ENCODE peak calls at places on chromosomes 11 and 22, in ten cellular contexts. One of them, this sample, is unnamed.
A peak's percentile ranks its signal among the peaks of the same experiment; 100 is the strongest.

GRCh38 chr11:109695696-109696095 is 273.7 kb downstream of the C11orf87 start:
- DNase-seq in body of pancreas: no peak
- DNase-seq in stomach: no peak
- DNase-seq in right lobe of liver: no peak
- DNase-seq in heart right ventricle: no peak
- DNase-seq in endodermal cell: no peak
- DNase-seq in colonic mucosa: no peak
- DNase-seq in fibroblast of lung: peak; percentile 12
- DNase-seq in upper lobe of right lung: no peak
- DNase-seq in A549: no peak
- DNase-seq in this sample: no peak

GRCh38 chr11:117425679-117426296 is 98.1 kb downstream of the CEP164 start:
- DNase-seq in body of pancreas: no peak
- DNase-seq in stomach: no peak
- DNase-seq in right lobe of liver: no peak
- DNase-seq in heart right ventricle: no peak
- DNase-seq in endodermal cell: no peak
- DNase-seq in colonic mucosa: no peak
- DNase-seq in fibroblast of lung: no peak
- DNase-seq in upper lobe of right lung: peak; percentile 9
- DNase-seq in A549: no peak
- DNase-seq in this sample: no peak

GRCh38 chr11:33949201-33949913 is 57.5 kb upstream of the LMO2 start:
- DNase-seq in body of pancreas: no peak
- DNase-seq in stomach: no peak
- DNase-seq in right lobe of liver: no peak
- DNase-seq in heart right ventricle: no peak
- DNase-seq in endodermal cell: no peak
- DNase-seq in colonic mucosa: no peak
- DNase-seq in fibroblast of lung: no peak
- DNase-seq in upper lobe of right lung: no peak
- DNase-seq in A549: no peak
- DNase-seq in this sample: no peak

GRCh38 chr11:112165049-112165448 is 1.2 kb upstream of the IL18 start:
- DNase-seq in body of pancreas: no peak
- DNase-seq in stomach: no peak
- DNase-seq in right lobe of liver: no peak
- DNase-seq in heart right ventricle: no peak
- DNase-seq in endodermal cell: no peak
- DNase-seq in colonic mucosa: no peak
- DNase-seq in fibroblast of lung: no peak
- DNase-seq in upper lobe of right lung: no peak
- DNase-seq in A549: no peak
- DNase-seq in this sample: no peak

GRCh38 chr11:93614111-93614784 is 47.2 kb upstream of the CEP295 start:
- DNase-seq in body of pancreas: no peak
- DNase-seq in stomach: no peak
- DNase-seq in right lobe of liver: no peak
- DNase-seq in heart right ventricle: no peak
- DNase-seq in endodermal cell: peak; percentile 59
- DNase-seq in colonic mucosa: no peak
- DNase-seq in fibroblast of lung: no peak
- DNase-seq in upper lobe of right lung: no peak
- DNase-seq in A549: peak; percentile 8
- DNase-seq in this sample: no peak

GRCh38 chr11:24866743-24867142 is 369.9 kb downstream of the LUZP2 start:
- DNase-seq in body of pancreas: no peak
- DNase-seq in stomach: no peak
- DNase-seq in right lobe of liver: no peak
- DNase-seq in heart right ventricle: no peak
- DNase-seq in endodermal cell: no peak
- DNase-seq in colonic mucosa: no peak
- DNase-seq in fibroblast of lung: no peak
- DNase-seq in upper lobe of right lung: no peak
- DNase-seq in A549: no peak
- DNase-seq in this sample: no peak

GRCh38 chr22:48605856-48606255 is 1221.8 kb downstream of the BRD1 start:
- DNase-seq in body of pancreas: peak; percentile 37
- DNase-seq in stomach: no peak
- DNase-seq in right lobe of liver: no peak
- DNase-seq in heart right ventricle: no peak
- DNase-seq in endodermal cell: no peak
- DNase-seq in colonic mucosa: no peak
- DNase-seq in fibroblast of lung: no peak
- DNase-seq in upper lobe of right lung: no peak
- DNase-seq in A549: peak; percentile 13
- DNase-seq in this sample: no peak

GRCh38 chr11:116517077-116517476 is 255.7 kb downstream of the BUD13 start:
- DNase-seq in body of pancreas: no peak
- DNase-seq in stomach: peak; percentile 22
- DNase-seq in right lobe of liver: peak; percentile 20
- DNase-seq in heart right ventricle: no peak
- DNase-seq in endodermal cell: peak; percentile 30
- DNase-seq in colonic mucosa: no peak
- DNase-seq in fibroblast of lung: no peak
- DNase-seq in upper lobe of right lung: no peak
- DNase-seq in A549: no peak
- DNase-seq in this sample: no peak

GRCh38 chr11:63478896-63479295 is 12.1 kb downstream of the PLAAT5 start:
- DNase-seq in body of pancreas: peak; percentile 61
- DNase-seq in stomach: peak; percentile 54
- DNase-seq in right lobe of liver: peak; percentile 59
- DNase-seq in heart right ventricle: peak; percentile 55
- DNase-seq in endodermal cell: peak; percentile 82
- DNase-seq in colonic mucosa: peak; percentile 64
- DNase-seq in fibroblast of lung: peak; percentile 86
- DNase-seq in upper lobe of right lung: no peak
- DNase-seq in A549: peak; percentile 71
- DNase-seq in this sample: peak; percentile 61

GRCh38 chr22:33400891-33401290 is 342.7 kb upstream of the SYN3 start:
- DNase-seq in body of pancreas: no peak
- DNase-seq in stomach: no peak
- DNase-seq in right lobe of liver: no peak
- DNase-seq in heart right ventricle: no peak
- DNase-seq in endodermal cell: no peak
- DNase-seq in colonic mucosa: no peak
- DNase-seq in fibroblast of lung: no peak
- DNase-seq in upper lobe of right lung: no peak
- DNase-seq in A549: no peak
- DNase-seq in this sample: no peak

GRCh38 chr11:46050065-46050464 is 71.2 kb downstream of the PHF21A start:
- DNase-seq in body of pancreas: peak; percentile 9
- DNase-seq in stomach: no peak
- DNase-seq in right lobe of liver: no peak
- DNase-seq in heart right ventricle: no peak
- DNase-seq in endodermal cell: peak; percentile 71
- DNase-seq in colonic mucosa: no peak
- DNase-seq in fibroblast of lung: peak; percentile 84
- DNase-seq in upper lobe of right lung: no peak
- DNase-seq in A549: no peak
- DNase-seq in this sample: no peak

GRCh38 chr11:75762885-75763284 is 5.7 kb upstream of the DGAT2 start:
- DNase-seq in body of pancreas: no peak
- DNase-seq in stomach: no peak
- DNase-seq in right lobe of liver: peak; percentile 79
- DNase-seq in heart right ventricle: no peak
- DNase-seq in endodermal cell: no peak
- DNase-seq in colonic mucosa: no peak
- DNase-seq in fibroblast of lung: peak; percentile 79
- DNase-seq in upper lobe of right lung: no peak
- DNase-seq in A549: no peak
- DNase-seq in this sample: no peak

GRCh38 chr11:46458491-46458890 is 66.9 kb upstream of the CHRM4 start:
- DNase-seq in body of pancreas: no peak
- DNase-seq in stomach: no peak
- DNase-seq in right lobe of liver: no peak
- DNase-seq in heart right ventricle: no peak
- DNase-seq in endodermal cell: no peak
- DNase-seq in colonic mucosa: no peak
- DNase-seq in fibroblast of lung: no peak
- DNase-seq in upper lobe of right lung: no peak
- DNase-seq in A549: no peak
- DNase-seq in this sample: no peak

GRCh38 chr11:95322546-95322945 is 91.5 kb upstream of the SESN3 start:
- DNase-seq in body of pancreas: no peak
- DNase-seq in stomach: no peak
- DNase-seq in right lobe of liver: no peak
- DNase-seq in heart right ventricle: no peak
- DNase-seq in endodermal cell: no peak
- DNase-seq in colonic mucosa: no peak
- DNase-seq in fibroblast of lung: no peak
- DNase-seq in upper lobe of right lung: no peak
- DNase-seq in A549: no peak
- DNase-seq in this sample: no peak

GRCh38 chr11:113475160-113475761 is at the start of gene DRD2:
- DNase-seq in body of pancreas: peak; percentile 16
- DNase-seq in stomach: no peak
- DNase-seq in right lobe of liver: no peak
- DNase-seq in heart right ventricle: no peak
- DNase-seq in endodermal cell: peak; percentile 80
- DNase-seq in colonic mucosa: no peak
- DNase-seq in fibroblast of lung: no peak
- DNase-seq in upper lobe of right lung: no peak
- DNase-seq in A549: no peak
- DNase-seq in this sample: no peak
- H3K27ac ChIP-seq in body of pancreas: no peak within 1 kb of the TSS
- H3K27ac ChIP-seq in stomach: no peak within 1 kb of the TSS
- H3K27ac ChIP-seq in right lobe of liver: no peak within 1 kb of the TSS
- H3K27ac ChIP-seq in heart right ventricle: no peak within 1 kb of the TSS
- H3K27ac ChIP-seq in endodermal cell: no peak within 1 kb of the TSS
- H3K27ac ChIP-seq in colonic mucosa: no peak within 1 kb of the TSS
- H3K27ac ChIP-seq in fibroblast of lung: no peak within 1 kb of the TSS
- H3K27ac ChIP-seq in upper lobe of right lung: no peak within 1 kb of the TSS
- H3K27ac ChIP-seq in A549: no peak within 1 kb of the TSS
- H3K27ac ChIP-seq in this sample: no peak within 1 kb of the TSS

DNA sequence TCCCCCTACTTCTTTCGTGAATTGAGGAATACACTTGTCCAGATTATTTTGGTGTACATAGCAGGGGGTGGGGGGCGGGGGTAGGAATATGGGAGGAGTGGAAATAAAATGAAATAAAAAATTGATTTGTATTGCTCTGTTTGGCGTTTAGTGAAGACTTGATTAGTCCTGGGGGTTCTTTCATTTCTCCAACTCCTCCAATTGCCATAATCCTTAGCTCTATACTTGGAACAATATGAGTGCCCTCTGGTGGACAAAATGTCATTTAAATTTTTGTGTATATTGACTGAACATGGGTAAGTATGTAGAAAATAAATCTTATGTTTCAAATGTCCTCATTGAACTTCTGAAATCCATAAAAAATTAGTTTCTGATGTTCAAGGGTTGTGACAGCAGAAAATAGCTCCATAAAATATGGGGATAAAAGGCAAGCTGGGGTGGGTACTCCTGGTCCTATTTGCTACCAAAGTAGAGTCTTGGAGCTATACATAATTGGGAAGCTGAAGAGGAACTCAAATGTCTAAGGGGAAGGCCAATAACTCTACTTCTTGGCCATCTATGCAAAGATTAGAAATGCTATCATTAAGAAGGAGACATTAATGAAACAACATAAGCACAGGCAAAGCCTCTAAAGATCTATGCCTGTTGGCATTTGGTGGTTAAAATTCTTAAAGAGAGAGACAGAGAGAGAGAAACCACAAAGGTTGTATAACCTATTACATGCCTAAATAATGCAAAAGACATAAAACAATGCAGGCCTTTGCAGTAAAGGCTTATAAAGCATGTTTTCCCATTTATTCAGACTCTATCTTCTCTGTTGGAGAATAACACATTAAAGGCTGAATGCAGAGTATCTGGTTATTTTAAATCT is 421.6 kb downstream of the METTL15 start:
- DNase-seq in body of pancreas: no peak
- DNase-seq in stomach: no peak
- DNase-seq in right lobe of liver: no peak
- DNase-seq in heart right ventricle: no peak
- DNase-seq in endodermal cell: no peak
- DNase-seq in colonic mucosa: no peak
- DNase-seq in fibroblast of lung: peak; percentile 82
- DNase-seq in upper lobe of right lung: no peak
- DNase-seq in A549: no peak
- DNase-seq in this sample: no peak
- TF ChIP-seq CTCF in body of pancreas: peak; percentile 48
- TF ChIP-seq CTCF in stomach: no peak
- TF ChIP-seq CTCF in right lobe of liver: peak; percentile 48
- TF ChIP-seq CTCF in heart right ventricle: peak; percentile 42
- TF ChIP-seq CTCF in endodermal cell: peak; percentile 78
- TF ChIP-seq CTCF in colonic mucosa: no peak
- TF ChIP-seq CTCF in fibroblast of lung: peak; percentile 36
- TF ChIP-seq CTCF in upper lobe of right lung: peak; percentile 46
- TF ChIP-seq CTCF in A549: peak; percentile 21
- TF ChIP-seq CTCF in this sample: peak; percentile 12

DNA sequence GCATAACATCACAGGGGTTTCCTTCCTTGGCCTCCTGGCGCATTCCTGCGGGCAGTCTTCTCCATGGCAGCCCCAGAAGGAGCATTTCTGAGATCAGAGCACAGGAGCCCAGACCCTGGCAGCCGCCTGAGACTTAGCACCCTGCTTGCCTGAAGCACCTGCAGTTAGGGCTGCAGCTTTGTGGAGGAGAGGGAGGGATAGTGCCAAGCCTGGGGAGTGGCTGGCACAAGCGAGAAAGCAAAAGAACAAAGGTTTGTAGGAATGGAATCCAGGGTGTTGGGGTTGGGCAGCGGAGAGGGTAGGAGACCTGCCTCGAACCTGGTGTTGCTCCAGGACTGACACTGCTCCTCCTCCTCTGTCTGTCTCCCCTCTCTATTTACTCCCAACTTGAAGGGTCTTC is 66.9 kb downstream of the SCN3B start:
- DNase-seq in body of pancreas: no peak
- DNase-seq in stomach: peak; percentile 75
- DNase-seq in right lobe of liver: no peak
- DNase-seq in heart right ventricle: no peak
- DNase-seq in endodermal cell: no peak
- DNase-seq in colonic mucosa: peak; percentile 59
- DNase-seq in fibroblast of lung: no peak
- DNase-seq in upper lobe of right lung: no peak
- DNase-seq in A549: no peak
- DNase-seq in this sample: no peak
- H3K27ac ChIP-seq in body of pancreas: peak overlapping the region; percentile 66
- H3K27ac ChIP-seq in stomach: peak overlapping the region; percentile 89
- H3K27ac ChIP-seq in right lobe of liver: no peak overlapping the region
- H3K27ac ChIP-seq in heart right ventricle: no peak overlapping the region
- H3K27ac ChIP-seq in endodermal cell: no peak overlapping the region
- H3K27ac ChIP-seq in colonic mucosa: no peak overlapping the region
- H3K27ac ChIP-seq in fibroblast of lung: no peak overlapping the region
- H3K27ac ChIP-seq in upper lobe of right lung: no peak overlapping the region
- H3K27ac ChIP-seq in A549: peak overlapping the region; percentile 97
- H3K27ac ChIP-seq in this sample: no peak overlapping the region

DNA sequence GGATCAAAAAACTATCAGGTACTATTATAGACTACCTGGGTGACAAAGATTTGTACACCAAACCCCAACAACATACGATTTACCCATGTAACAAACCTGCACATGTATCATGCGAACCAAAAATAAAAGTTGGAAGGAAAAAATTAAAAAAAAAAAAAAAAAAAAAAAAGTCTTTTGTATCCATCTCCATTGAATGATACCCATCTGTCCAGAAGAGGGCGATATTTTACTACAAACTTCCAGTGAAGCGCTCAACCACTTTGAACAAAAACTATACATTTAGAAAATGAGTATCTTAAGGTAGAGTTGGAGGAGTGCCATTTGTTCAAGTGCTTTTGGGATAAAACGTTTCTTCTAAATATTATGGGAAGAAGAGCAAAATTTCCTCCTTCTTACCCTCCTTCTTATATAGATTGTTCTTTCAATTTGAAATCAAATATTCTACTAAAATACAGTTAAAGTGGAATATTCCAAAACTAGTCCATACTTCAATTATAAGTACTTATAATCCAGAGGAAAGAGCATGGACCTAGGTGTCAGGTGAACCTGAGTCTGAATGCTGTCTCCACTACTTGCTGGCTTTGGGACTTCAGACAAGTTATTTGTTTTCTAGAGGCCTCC is 23.3 kb downstream of the ARL14EP start:
- DNase-seq in body of pancreas: no peak
- DNase-seq in stomach: no peak
- DNase-seq in right lobe of liver: no peak
- DNase-seq in heart right ventricle: peak; percentile 19
- DNase-seq in endodermal cell: no peak
- DNase-seq in colonic mucosa: no peak
- DNase-seq in fibroblast of lung: peak; percentile 74
- DNase-seq in upper lobe of right lung: no peak
- DNase-seq in A549: peak; percentile 7
- DNase-seq in this sample: no peak
- TF ChIP-seq CTCF in body of pancreas: peak; percentile 61
- TF ChIP-seq CTCF in stomach: no peak
- TF ChIP-seq CTCF in right lobe of liver: peak; percentile 66
- TF ChIP-seq CTCF in heart right ventricle: peak; percentile 68
- TF ChIP-seq CTCF in endodermal cell: peak; percentile 81
- TF ChIP-seq CTCF in colonic mucosa: peak; percentile 59
- TF ChIP-seq CTCF in fibroblast of lung: peak; percentile 46
- TF ChIP-seq CTCF in upper lobe of right lung: peak; percentile 67
- TF ChIP-seq CTCF in A549: peak; percentile 53
- TF ChIP-seq CTCF in this sample: peak; percentile 69